ENCODE peak calls at places on chromosome 6, in seven cellular contexts. One of them, this sample, is unnamed.

GRCh38 chr6:64010010-64010409 is 374.4 kb downstream of the PHF3 start:
- DNase-seq in NAMALWA: no peak
- DNase-seq in cardiac muscle cell: no peak
- DNase-seq in GOT3: no peak
- DNase-seq in choroid plexus epithelial cell: no peak
- DNase-seq in tibial nerve: no peak
- DNase-seq in central memory CD4-positive, alpha-beta T cell: no peak
- DNase-seq in this sample: no peak

GRCh38 chr6:106381871-106382270 is 21.4 kb downstream of the CRYBG1 start:
- DNase-seq in NAMALWA: no peak
- DNase-seq in cardiac muscle cell: no peak
- DNase-seq in GOT3: no peak
- DNase-seq in choroid plexus epithelial cell: no peak
- DNase-seq in tibial nerve: no peak
- DNase-seq in central memory CD4-positive, alpha-beta T cell: no peak
- DNase-seq in this sample: no peak

GRCh38 chr6:44100088-44100550 is 27.1 kb downstream of the MRPL14 start:
- DNase-seq in NAMALWA: peak; percentile 57
- DNase-seq in cardiac muscle cell: peak; percentile 40
- DNase-seq in GOT3: no peak
- DNase-seq in choroid plexus epithelial cell: peak; percentile 66
- DNase-seq in tibial nerve: no peak
- DNase-seq in central memory CD4-positive, alpha-beta T cell: no peak
- DNase-seq in this sample: no peak

GRCh38 chr6:142868917-142869316 is 76.1 kb downstream of the HIVEP2 start:
- DNase-seq in NAMALWA: no peak
- DNase-seq in cardiac muscle cell: peak; percentile 66
- DNase-seq in GOT3: no peak
- DNase-seq in choroid plexus epithelial cell: peak; percentile 52
- DNase-seq in tibial nerve: no peak
- DNase-seq in central memory CD4-positive, alpha-beta T cell: no peak
- DNase-seq in this sample: no peak

GRCh38 chr6:7108196-7108963 is 619 bp downstream of the RREB1 start:
- DNase-seq in NAMALWA: peak; percentile 48
- DNase-seq in cardiac muscle cell: peak; percentile 69
- DNase-seq in GOT3: no peak
- DNase-seq in choroid plexus epithelial cell: peak; percentile 55
- DNase-seq in tibial nerve: no peak
- DNase-seq in central memory CD4-positive, alpha-beta T cell: peak; percentile 40
- DNase-seq in this sample: peak; percentile 51

GRCh38 chr6:154352898-154353585 is 3.6 kb downstream of the IPCEF1 start:
- DNase-seq in NAMALWA: no peak
- DNase-seq in cardiac muscle cell: no peak
- DNase-seq in GOT3: no peak
- DNase-seq in choroid plexus epithelial cell: no peak
- DNase-seq in tibial nerve: no peak
- DNase-seq in central memory CD4-positive, alpha-beta T cell: no peak
- DNase-seq in this sample: no peak

GRCh38 chr6:16278048-16278724 is 39.8 kb downstream of the GMPR start:
- DNase-seq in NAMALWA: no peak
- DNase-seq in cardiac muscle cell: no peak
- DNase-seq in GOT3: no peak
- DNase-seq in choroid plexus epithelial cell: peak; percentile 26
- DNase-seq in tibial nerve: no peak
- DNase-seq in central memory CD4-positive, alpha-beta T cell: no peak
- DNase-seq in this sample: no peak

GRCh38 chr6:43952746-43953145 is 174.5 kb downstream of the MRPL14 start:
- DNase-seq in NAMALWA: peak; percentile 34
- DNase-seq in cardiac muscle cell: no peak
- DNase-seq in GOT3: no peak
- DNase-seq in choroid plexus epithelial cell: peak; percentile 29
- DNase-seq in tibial nerve: no peak
- DNase-seq in central memory CD4-positive, alpha-beta T cell: no peak
- DNase-seq in this sample: no peak

GRCh38 chr6:134035823-134036296 is 16.6 kb downstream of the SLC2A12 start:
- DNase-seq in NAMALWA: peak; percentile 15
- DNase-seq in cardiac muscle cell: peak; percentile 65
- DNase-seq in GOT3: no peak
- DNase-seq in choroid plexus epithelial cell: peak; percentile 35
- DNase-seq in tibial nerve: no peak
- DNase-seq in central memory CD4-positive, alpha-beta T cell: no peak
- DNase-seq in this sample: peak; percentile 67

GRCh38 chr6:138007014-138007472 is 100.2 kb downstream of the PERP start:
- DNase-seq in NAMALWA: peak; percentile 33
- DNase-seq in cardiac muscle cell: peak; percentile 28
- DNase-seq in GOT3: no peak
- DNase-seq in choroid plexus epithelial cell: peak; percentile 42
- DNase-seq in tibial nerve: no peak
- DNase-seq in central memory CD4-positive, alpha-beta T cell: no peak
- DNase-seq in this sample: no peak